ENCODE peak calls at places on chromosomes 5 and 9, in nine cellular contexts. One of them, this sample, is unnamed.

GRCh38 chr5:135106136-135106535 is 72.1 kb upstream of the PITX1 start:
- DNase-seq in SK-N-SH: no peak
- DNase-seq in endothelial cell of umbilical vein: no peak
- DNase-seq in HepG2: no peak
- DNase-seq in NB4: no peak
- DNase-seq in A549: no peak
- DNase-seq in H1: no peak
- DNase-seq in WTC11: no peak
- DNase-seq in K562: no peak
- DNase-seq in this sample: no peak

GRCh38 chr5:115423051-115423450 is 121.5 kb downstream of the FEM1C start:
- DNase-seq in K562: no peak
- DNase-seq in NB4: no peak
- DNase-seq in HepG2: no peak
- DNase-seq in SK-N-SH: no peak
- DNase-seq in A549: no peak
- DNase-seq in H1: no peak
- DNase-seq in endothelial cell of umbilical vein: peak
- DNase-seq in WTC11: no peak
- DNase-seq in this sample: no peak

GRCh38 chr5:138178516-138179276 is at the start of the genes BRD8 and KIF20A:
- DNase-seq in A549: peak
- DNase-seq in SK-N-SH: peak
- DNase-seq in K562: peak
- DNase-seq in H1: peak
- DNase-seq in endothelial cell of umbilical vein: peak
- DNase-seq in WTC11: peak
- DNase-seq in NB4: peak
- DNase-seq in HepG2: peak
- DNase-seq in this sample: peak

GRCh38 chr5:174191076-174191475 is 145.6 kb downstream of the NSG2 start:
- DNase-seq in NB4: no peak
- DNase-seq in endothelial cell of umbilical vein: no peak
- DNase-seq in HepG2: no peak
- DNase-seq in A549: no peak
- DNase-seq in K562: no peak
- DNase-seq in SK-N-SH: no peak
- DNase-seq in H1: no peak
- DNase-seq in WTC11: no peak
- DNase-seq in this sample: no peak

GRCh38 chr9:698276-698675 is 143.2 kb upstream of the DMRT1 start:
- DNase-seq in SK-N-SH: no peak
- DNase-seq in H1: no peak
- DNase-seq in endothelial cell of umbilical vein: peak
- DNase-seq in K562: no peak
- DNase-seq in WTC11: no peak
- DNase-seq in HepG2: no peak
- DNase-seq in A549: no peak
- DNase-seq in NB4: no peak
- DNase-seq in this sample: no peak

GRCh38 chr5:38557309-38557710 is 864 bp upstream of the LIFR start:
- DNase-seq in H1: no peak
- DNase-seq in A549: no peak
- DNase-seq in SK-N-SH: no peak
- DNase-seq in WTC11: no peak
- DNase-seq in endothelial cell of umbilical vein: no peak
- DNase-seq in HepG2: no peak
- DNase-seq in K562: no peak
- DNase-seq in NB4: no peak
- DNase-seq in this sample: no peak

GRCh38 chr9:93677641-93678136 is 101.3 kb downstream of the PHF2 start:
- DNase-seq in H1: no peak
- DNase-seq in SK-N-SH: peak
- DNase-seq in A549: no peak
- DNase-seq in endothelial cell of umbilical vein: no peak
- DNase-seq in K562: no peak
- DNase-seq in WTC11: peak
- DNase-seq in HepG2: no peak
- DNase-seq in NB4: no peak
- DNase-seq in this sample: no peak

GRCh38 chr5:77906806-77907205 is 130.7 kb upstream of the TBCA start:
- DNase-seq in WTC11: no peak
- DNase-seq in SK-N-SH: no peak
- DNase-seq in K562: peak
- DNase-seq in H1: no peak
- DNase-seq in endothelial cell of umbilical vein: no peak
- DNase-seq in A549: no peak
- DNase-seq in HepG2: no peak
- DNase-seq in NB4: no peak
- DNase-seq in this sample: no peak

GRCh38 chr5:142886211-142886610 is 116.0 kb downstream of the ARHGAP26 start:
- DNase-seq in endothelial cell of umbilical vein: no peak
- DNase-seq in WTC11: no peak
- DNase-seq in SK-N-SH: no peak
- DNase-seq in HepG2: no peak
- DNase-seq in H1: no peak
- DNase-seq in NB4: no peak
- DNase-seq in K562: no peak
- DNase-seq in A549: no peak
- DNase-seq in this sample: no peak

GRCh38 chr9:127634698-127635097 is 22.6 kb downstream of the STXBP1 start:
- DNase-seq in HepG2: peak
- DNase-seq in A549: peak
- DNase-seq in K562: no peak
- DNase-seq in NB4: peak
- DNase-seq in WTC11: peak
- DNase-seq in H1: no peak
- DNase-seq in SK-N-SH: no peak
- DNase-seq in endothelial cell of umbilical vein: no peak
- DNase-seq in this sample: peak

GRCh38 chr9:136306691-136307208 is 2.9 kb upstream of the CCDC187 start:
- DNase-seq in WTC11: no peak
- DNase-seq in NB4: no peak
- DNase-seq in K562: peak
- DNase-seq in SK-N-SH: peak
- DNase-seq in A549: peak
- DNase-seq in endothelial cell of umbilical vein: no peak
- DNase-seq in HepG2: no peak
- DNase-seq in H1: no peak
- DNase-seq in this sample: no peak

GRCh38 chr5:126103872-126104271 is 319.3 kb upstream of the GRAMD2B start:
- DNase-seq in endothelial cell of umbilical vein: no peak
- DNase-seq in HepG2: no peak
- DNase-seq in WTC11: no peak
- DNase-seq in K562: no peak
- DNase-seq in SK-N-SH: no peak
- DNase-seq in NB4: no peak
- DNase-seq in A549: no peak
- DNase-seq in H1: no peak
- DNase-seq in this sample: no peak

GRCh38 chr9:124873664-124874063 is 11.7 kb downstream of the ARPC5L start:
- DNase-seq in K562: no peak
- DNase-seq in NB4: no peak
- DNase-seq in endothelial cell of umbilical vein: no peak
- DNase-seq in A549: no peak
- DNase-seq in WTC11: no peak
- DNase-seq in H1: no peak
- DNase-seq in SK-N-SH: no peak
- DNase-seq in HepG2: no peak
- DNase-seq in this sample: no peak

GRCh38 chr5:158026248-158027031 is 167.5 kb upstream of the CLINT1 start:
- DNase-seq in SK-N-SH: no peak
- DNase-seq in A549: no peak
- DNase-seq in endothelial cell of umbilical vein: no peak
- DNase-seq in H1: no peak
- DNase-seq in WTC11: no peak
- DNase-seq in NB4: no peak
- DNase-seq in K562: no peak
- DNase-seq in HepG2: no peak
- DNase-seq in this sample: no peak

GRCh38 chr5:38642194-38642987 is 85.9 kb upstream of the LIFR start:
- DNase-seq in endothelial cell of umbilical vein: no peak
- DNase-seq in H1: no peak
- DNase-seq in A549: no peak
- DNase-seq in SK-N-SH: peak
- DNase-seq in NB4: no peak
- DNase-seq in HepG2: no peak
- DNase-seq in K562: no peak
- DNase-seq in WTC11: no peak
- DNase-seq in this sample: no peak

GRCh38 chr9:100277166-100277979 is 75.4 kb downstream of the TEX10 start:
- DNase-seq in SK-N-SH: no peak
- DNase-seq in H1: no peak
- DNase-seq in NB4: peak
- DNase-seq in K562: no peak
- DNase-seq in endothelial cell of umbilical vein: no peak
- DNase-seq in HepG2: no peak
- DNase-seq in A549: no peak
- DNase-seq in WTC11: no peak
- DNase-seq in this sample: no peak

GRCh38 chr9:127187231-127187956 is 65.0 kb upstream of the ANGPTL2 start:
- DNase-seq in K562: peak
- DNase-seq in HepG2: peak
- DNase-seq in A549: peak
- DNase-seq in endothelial cell of umbilical vein: peak
- DNase-seq in WTC11: no peak
- DNase-seq in H1: no peak
- DNase-seq in SK-N-SH: no peak
- DNase-seq in NB4: no peak
- DNase-seq in this sample: peak

GRCh38 chr9:134366223-134367031 is 40.2 kb downstream of the RXRA start:
- DNase-seq in H1: no peak
- DNase-seq in HepG2: no peak
- DNase-seq in WTC11: no peak
- DNase-seq in SK-N-SH: peak
- DNase-seq in K562: no peak
- DNase-seq in A549: peak
- DNase-seq in NB4: peak
- DNase-seq in endothelial cell of umbilical vein: peak
- DNase-seq in this sample: no peak

GRCh38 chr9:134364391-134365114 is 38.3 kb downstream of the RXRA start:
- DNase-seq in H1: no peak
- DNase-seq in HepG2: peak
- DNase-seq in K562: no peak
- DNase-seq in SK-N-SH: no peak
- DNase-seq in NB4: no peak
- DNase-seq in endothelial cell of umbilical vein: no peak
- DNase-seq in A549: no peak
- DNase-seq in WTC11: no peak
- DNase-seq in this sample: no peak

GRCh38 chr9:134367061-134367460 is 40.8 kb downstream of the RXRA start:
- DNase-seq in HepG2: no peak
- DNase-seq in H1: no peak
- DNase-seq in SK-N-SH: peak
- DNase-seq in NB4: no peak
- DNase-seq in endothelial cell of umbilical vein: no peak
- DNase-seq in WTC11: no peak
- DNase-seq in K562: no peak
- DNase-seq in A549: no peak
- DNase-seq in this sample: no peak

GRCh38 chr9:134365115-134365596 is 38.9 kb downstream of the RXRA start:
- DNase-seq in NB4: no peak
- DNase-seq in HepG2: no peak
- DNase-seq in H1: no peak
- DNase-seq in A549: no peak
- DNase-seq in SK-N-SH: no peak
- DNase-seq in endothelial cell of umbilical vein: no peak
- DNase-seq in WTC11: no peak
- DNase-seq in K562: no peak
- DNase-seq in this sample: no peak

GRCh38 chr9:134365791-134366222 is 39.6 kb downstream of the RXRA start:
- DNase-seq in K562: peak
- DNase-seq in HepG2: no peak
- DNase-seq in A549: peak
- DNase-seq in SK-N-SH: peak
- DNase-seq in NB4: peak
- DNase-seq in H1: no peak
- DNase-seq in WTC11: peak
- DNase-seq in endothelial cell of umbilical vein: no peak
- DNase-seq in this sample: no peak
- TF ChIP-seq MAX in K562: no peak
- TF ChIP-seq MAX in HepG2: no peak
- TF ChIP-seq MAX in A549: no peak
- TF ChIP-seq MAX in SK-N-SH: no peak
- TF ChIP-seq MAX in NB4: no peak
- TF ChIP-seq MAX in H1: no peak
- TF ChIP-seq MAX in WTC11: no peak
- TF ChIP-seq MAX in endothelial cell of umbilical vein: no peak
- TF ChIP-seq MAX in this sample: no peak

GRCh38 chr5:24642022-24642421 is 2.8 kb downstream of the CDH10 start:
- DNase-seq in A549: peak
- DNase-seq in HepG2: peak
- DNase-seq in SK-N-SH: peak
- DNase-seq in WTC11: no peak
- DNase-seq in NB4: peak
- DNase-seq in H1: no peak
- DNase-seq in K562: no peak
- DNase-seq in endothelial cell of umbilical vein: no peak
- DNase-seq in this sample: no peak
- TF ChIP-seq MAX in A549: no peak
- TF ChIP-seq MAX in HepG2: no peak
- TF ChIP-seq MAX in SK-N-SH: no peak
- TF ChIP-seq MAX in WTC11: no peak
- TF ChIP-seq MAX in NB4: no peak
- TF ChIP-seq MAX in H1: no peak
- TF ChIP-seq MAX in K562: no peak
- TF ChIP-seq MAX in endothelial cell of umbilical vein: no peak
- TF ChIP-seq MAX in this sample: no peak

GRCh38 chr5:139856694-139857093 is 61.1 kb downstream of the PSD2 start:
- DNase-seq in SK-N-SH: peak
- DNase-seq in WTC11: no peak
- DNase-seq in HepG2: no peak
- DNase-seq in NB4: no peak
- DNase-seq in H1: no peak
- DNase-seq in endothelial cell of umbilical vein: no peak
- DNase-seq in A549: no peak
- DNase-seq in K562: no peak
- DNase-seq in this sample: no peak
- TF ChIP-seq MAX in SK-N-SH: no peak
- TF ChIP-seq MAX in WTC11: no peak
- TF ChIP-seq MAX in HepG2: no peak
- TF ChIP-seq MAX in NB4: no peak
- TF ChIP-seq MAX in H1: no peak
- TF ChIP-seq MAX in endothelial cell of umbilical vein: no peak
- TF ChIP-seq MAX in A549: no peak
- TF ChIP-seq MAX in K562: no peak
- TF ChIP-seq MAX in this sample: no peak

DNA sequence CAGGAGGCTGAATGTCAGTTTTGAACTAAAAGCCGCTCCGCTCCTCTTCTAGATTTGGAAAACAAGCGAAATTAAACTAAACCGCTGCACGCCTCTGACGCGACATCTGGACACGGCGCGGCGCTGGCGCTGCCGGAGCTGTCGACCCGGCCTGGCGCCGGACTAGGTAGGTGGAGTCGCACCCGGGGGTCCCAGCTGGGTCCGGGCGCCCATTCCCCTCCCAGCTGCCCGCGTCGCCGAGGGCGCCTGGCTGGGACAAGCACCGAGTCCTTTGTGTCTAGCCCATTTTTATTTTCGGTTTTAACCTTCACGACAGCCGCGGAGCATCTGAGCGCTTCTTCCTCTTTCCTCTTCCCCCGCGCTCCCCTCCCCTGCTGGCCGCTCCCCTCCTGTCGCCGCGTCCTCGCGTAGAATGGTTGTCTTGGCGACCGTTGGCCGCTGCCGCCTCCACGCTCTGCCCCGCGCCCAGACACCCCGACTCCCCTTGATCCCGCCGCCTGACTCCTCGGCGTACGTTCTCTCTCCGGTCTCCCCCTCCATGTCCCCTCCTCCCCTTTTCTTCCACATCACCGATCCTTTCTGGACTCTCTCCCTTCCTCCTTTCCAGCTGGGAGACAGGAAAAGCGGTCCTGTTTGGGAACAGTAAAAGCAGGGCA is 533 bp downstream of the CDKN2B-AS1 start:
- DNase-seq in WTC11: peak
- DNase-seq in A549: no peak
- DNase-seq in endothelial cell of umbilical vein: peak
- DNase-seq in HepG2: no peak
- DNase-seq in SK-N-SH: peak
- DNase-seq in H1: no peak
- DNase-seq in NB4: no peak
- DNase-seq in K562: no peak
- DNase-seq in this sample: peak
- TF ChIP-seq MAX in WTC11: no peak
- TF ChIP-seq MAX in A549: no peak
- TF ChIP-seq MAX in endothelial cell of umbilical vein: no peak
- TF ChIP-seq MAX in HepG2: peak
- TF ChIP-seq MAX in SK-N-SH: peak
- TF ChIP-seq MAX in H1: peak
- TF ChIP-seq MAX in NB4: no peak
- TF ChIP-seq MAX in K562: no peak
- TF ChIP-seq MAX in this sample: peak